ENCODE peak calls at places on chromosomes 6 and 20, in eight cellular contexts. L is activated CD8-positive, alpha-beta memory T cell treated with anti-CD3 and anti-CD28 coated beads for 4 hours; D is uterus; B is GM12865; U is tibial artery; Y is NAMALWA; W is hypothalamus; V is effector CD4-positive, alpha-beta T cell. T is an unnamed sample.

GRCh38 chr20:62203378-62204030 is 16.6 kb downstream of the HRH3 start:
- DNase-seq in L (no peak), D (no peak), B (no peak), U (no peak), Y (no peak), W (no peak), V (no peak), T (no peak)

GRCh38 chr20:36197271-36197670 is 39.0 kb upstream of the AAR2 start:
- DNase-seq in L (no peak), D (no peak), B (no peak), U (no peak), Y (no peak), W (no peak), V (no peak), T (no peak)

GRCh38 chr6:150666071-150666470 is 66.4 kb downstream of the PLEKHG1 start:
- DNase-seq in L (no peak), D (no peak), B (no peak), U (peak), Y (no peak), W (no peak), V (no peak), T (no peak)

GRCh38 chr6:150354754-150355571 is 13.8 kb upstream of the IYD start:
- DNase-seq in L (no peak), D (peak), B (no peak), U (no peak), Y (no peak), W (no peak), V (no peak), T (no peak)

GRCh38 chr6:21731411-21732031 is 138.0 kb downstream of the SOX4 start:
- DNase-seq in L (no peak), D (no peak), B (no peak), U (no peak), Y (no peak), W (no peak), V (no peak), T (no peak)

GRCh38 chr6:167699141-167700036 is 127.3 kb upstream of the AFDN start:
- DNase-seq in L (peak), D (peak), B (peak), U (peak), Y (peak), W (peak), V (no peak), T (peak)

GRCh38 chr6:166595061-166595780 is 8.7 kb upstream of the RAMACL start:
- DNase-seq in L (no peak), D (no peak), B (no peak), U (no peak), Y (no peak), W (no peak), V (no peak), T (no peak)

GRCh38 chr6:125815050-125815910 is 24.5 kb downstream of the NCOA7 start:
- DNase-seq in L (no peak), D (no peak), B (no peak), U (no peak), Y (no peak), W (no peak), V (no peak), T (no peak)

GRCh38 chr20:48354320-48355263 is 473.2 kb downstream of the PREX1 start:
- DNase-seq in L (no peak), D (no peak), B (no peak), U (no peak), Y (peak), W (no peak), V (no peak), T (no peak)

GRCh38 chr6:143248359-143248758 is 187.7 kb downstream of the AIG1 start:
- DNase-seq in L (no peak), D (no peak), B (no peak), U (no peak), Y (no peak), W (no peak), V (no peak), T (no peak)

GRCh38 chr6:169141706-169142705 is 111.6 kb downstream of the THBS2 start:
- DNase-seq in L (no peak), D (peak), B (no peak), U (peak), Y (no peak), W (peak), V (no peak), T (no peak)

GRCh38 chr20:46056970-46057855 is 28.2 kb downstream of the SLC12A5 start:
- DNase-seq in L (no peak), D (peak), B (no peak), U (no peak), Y (no peak), W (no peak), V (no peak), T (peak)

GRCh38 chr20:14838663-14839650 is 501.5 kb upstream of the FLRT3 start:
- DNase-seq in L (no peak), D (no peak), B (peak), U (no peak), Y (no peak), W (no peak), V (no peak), T (no peak)

GRCh38 chr6:16739329-16739801 is 21.9 kb downstream of the ATXN1 start:
- DNase-seq in L (no peak), D (no peak), B (no peak), U (no peak), Y (no peak), W (no peak), V (no peak), T (no peak)

T was measured in GM20000.